ENCODE peak calls at places on chromosomes 3 and 15, in six cellular contexts. R, Y, A, C, M and Z are unnamed samples.

GRCh38 chr3:102136183-102136582 is 286.9 kb downstream of the NFKBIZ start:
- DNase-seq in R (no peak), Y (no peak), A (peak; percentile 34), C (no peak), M (no peak), Z (no peak)

GRCh38 chr15:93066834-93067648 is 22.0 kb downstream of the RGMA start:
- DNase-seq in R (no peak), Y (no peak), A (no peak), C (no peak), M (no peak), Z (no peak)

GRCh38 chr15:70797464-70797863 is 34.1 kb upstream of the UACA start:
- DNase-seq in R (no peak), Y (no peak), A (no peak), C (no peak), M (no peak), Z (no peak)

GRCh38 chr15:66961407-66961884 is 104.0 kb upstream of the SMAD3 start:
- DNase-seq in R (no peak), Y (no peak), A (no peak), C (no peak), M (no peak), Z (no peak)

GRCh38 chr15:99755692-99756409 is 22.6 kb upstream of the LYSMD4 start:
- DNase-seq in R (peak; percentile 30), Y (no peak), A (peak; percentile 85), C (peak; percentile 13), M (peak; percentile 63), Z (peak; percentile 56)

GRCh38 chr3:102059145-102059943 is 210.0 kb downstream of the NFKBIZ start:
- DNase-seq in R (no peak), Y (no peak), A (no peak), C (no peak), M (peak; percentile 19), Z (no peak)

GRCh38 chr3:186035277-186035676 is 73.6 kb downstream of the ETV5 start:
- DNase-seq in R (no peak), Y (no peak), A (no peak), C (no peak), M (no peak), Z (no peak)

GRCh38 chr3:152376351-152377183 is 107.8 kb downstream of the MBNL1 start:
- DNase-seq in R (no peak), Y (no peak), A (no peak), C (no peak), M (no peak), Z (no peak)

GRCh38 chr15:67149859-67150824 is 84.7 kb downstream of the SMAD3 start:
- DNase-seq in R (peak; percentile 19), Y (no peak), A (peak; percentile 99), C (no peak), M (no peak), Z (peak; percentile 68)

GRCh38 chr15:71755571-71755970 is 54.8 kb upstream of the NR2E3 start:
- DNase-seq in R (no peak), Y (no peak), A (no peak), C (no peak), M (no peak), Z (no peak)

GRCh38 chr3:23701711-23702110 is 104.0 kb upstream of the UBE2E1 start:
- DNase-seq in R (no peak), Y (no peak), A (no peak), C (no peak), M (no peak), Z (no peak)

GRCh38 chr15:40323953-40324937 is 753 bp downstream of the INAFM2 start:
- DNase-seq in R (no peak), Y (no peak), A (no peak), C (no peak), M (no peak), Z (no peak)

GRCh38 chr3:48553886-48554845 is 2.4 kb downstream of the PFKFB4 start:
- DNase-seq in R (no peak), Y (no peak), A (no peak), C (no peak), M (no peak), Z (no peak)

GRCh38 chr3:8595252-8595934 is 49.2 kb downstream of the SSUH2 start:
- DNase-seq in R (no peak), Y (no peak), A (no peak), C (no peak), M (no peak), Z (no peak)

GRCh38 chr15:82044373-82045178 is 1.2 kb downstream of the MEX3B start:
- DNase-seq in R (peak; percentile 63), Y (peak; percentile 3), A (peak; percentile 32), C (no peak), M (peak; percentile 13), Z (peak; percentile 26)

GRCh38 chr3:56061227-56061626 is 407.0 kb downstream of the ERC2 start:
- DNase-seq in R (no peak), Y (no peak), A (no peak), C (no peak), M (no peak), Z (no peak)

GRCh38 chr3:114362815-114363214 is 69.0 kb downstream of the TIGIT start:
- DNase-seq in R (no peak), Y (no peak), A (no peak), C (no peak), M (no peak), Z (no peak)

GRCh38 chr3:127970966-127971592 is 56.0 kb downstream of the KBTBD12 start:
- DNase-seq in R (no peak), Y (no peak), A (peak; percentile 11), C (no peak), M (peak; percentile 4), Z (no peak)

GRCh38 chr15:81480645-81481053 is 106.6 kb upstream of the TMC3 start:
- DNase-seq in R (peak; percentile 48), Y (no peak), A (peak; percentile 29), C (peak; percentile 20), M (peak; percentile 38), Z (peak; percentile 47)

GRCh38 chr15:70053006-70053702 is 44.6 kb downstream of the TLE3 start:
- DNase-seq in R (no peak), Y (no peak), A (no peak), C (no peak), M (no peak), Z (no peak)

GRCh38 chr3:21954709-21955108 is 203.7 kb upstream of the ZNF385D start:
- DNase-seq in R (no peak), Y (no peak), A (no peak), C (no peak), M (no peak), Z (no peak)

GRCh38 chr3:13018039-13018431 is 55.2 kb downstream of the IQSEC1 start:
- DNase-seq in R (no peak), Y (no peak), A (no peak), C (no peak), M (no peak), Z (no peak)

GRCh38 chr3:134017490-134017889 is 12.2 kb downstream of the SLCO2A1 start:
- DNase-seq in R (no peak), Y (no peak), A (no peak), C (no peak), M (no peak), Z (no peak)

GRCh38 chr15:101256756-101257155 is 4.9 kb upstream of the CHSY1 start:
- DNase-seq in R (no peak), Y (no peak), A (no peak), C (no peak), M (no peak), Z (no peak)

GRCh38 chr3:152400912-152401311 is 132.2 kb downstream of the MBNL1 start:
- DNase-seq in R (no peak), Y (no peak), A (no peak), C (no peak), M (no peak), Z (no peak)